ENCODE peak calls at places on chromosomes 4 and X, in four cellular contexts. One of them, this sample, is unnamed.
A peak's percentile ranks its signal among the peaks of the same experiment; 100 is the strongest.

GRCh38 chrX:40099046-40099968 is 1.5 kb upstream of the BCOR start:
- DNase-seq in EL: peak; percentile 49
- DNase-seq in stimulated activated CD8-positive, alpha-beta memory T cell treated with anti-CD3 and anti-CD28 coated beads, Interleukin-2, amount 100 ng/mL, for 48 hours: no peak
- DNase-seq in bronchial epithelial cell: no peak
- DNase-seq in this sample: no peak

GRCh38 chrX:132676561-132677186 is 187.8 kb upstream of the MBNL3 start:
- DNase-seq in EL: no peak
- DNase-seq in stimulated activated CD8-positive, alpha-beta memory T cell treated with anti-CD3 and anti-CD28 coated beads, Interleukin-2, amount 100 ng/mL, for 48 hours: no peak
- DNase-seq in bronchial epithelial cell: peak; percentile 7
- DNase-seq in this sample: no peak

GRCh38 chrX:129706395-129707072 is 32.2 kb upstream of the XPNPEP2 start:
- DNase-seq in EL: peak; percentile 21
- DNase-seq in stimulated activated CD8-positive, alpha-beta memory T cell treated with anti-CD3 and anti-CD28 coated beads, Interleukin-2, amount 100 ng/mL, for 48 hours: no peak
- DNase-seq in bronchial epithelial cell: no peak
- DNase-seq in this sample: no peak

GRCh38 chrX:39755152-39756032 is 342.4 kb downstream of the BCOR start:
- DNase-seq in EL: peak; percentile 94
- DNase-seq in stimulated activated CD8-positive, alpha-beta memory T cell treated with anti-CD3 and anti-CD28 coated beads, Interleukin-2, amount 100 ng/mL, for 48 hours: no peak
- DNase-seq in bronchial epithelial cell: peak; percentile 84
- DNase-seq in this sample: peak; percentile 78

GRCh38 chrX:20884565-20884964 is 489.7 kb upstream of the CNKSR2 start:
- DNase-seq in EL: no peak
- DNase-seq in stimulated activated CD8-positive, alpha-beta memory T cell treated with anti-CD3 and anti-CD28 coated beads, Interleukin-2, amount 100 ng/mL, for 48 hours: no peak
- DNase-seq in bronchial epithelial cell: no peak
- DNase-seq in this sample: no peak

GRCh38 chr4:180240670-180241069 is 2002.5 kb upstream of the TENM3 start:
- DNase-seq in EL: no peak
- DNase-seq in stimulated activated CD8-positive, alpha-beta memory T cell treated with anti-CD3 and anti-CD28 coated beads, Interleukin-2, amount 100 ng/mL, for 48 hours: no peak
- DNase-seq in bronchial epithelial cell: no peak
- DNase-seq in this sample: no peak

GRCh38 chr4:117481742-117482141 is 396.4 kb upstream of the TRAM1L1 start:
- DNase-seq in EL: no peak
- DNase-seq in stimulated activated CD8-positive, alpha-beta memory T cell treated with anti-CD3 and anti-CD28 coated beads, Interleukin-2, amount 100 ng/mL, for 48 hours: no peak
- DNase-seq in bronchial epithelial cell: peak; percentile 55
- DNase-seq in this sample: no peak

GRCh38 chr4:38785901-38786402 is 3.2 kb upstream of the TLR10 start:
- DNase-seq in EL: no peak
- DNase-seq in stimulated activated CD8-positive, alpha-beta memory T cell treated with anti-CD3 and anti-CD28 coated beads, Interleukin-2, amount 100 ng/mL, for 48 hours: no peak
- DNase-seq in bronchial epithelial cell: no peak
- DNase-seq in this sample: no peak

GRCh38 chr4:156377036-156377700 is 423.5 kb upstream of the CTSO start:
- DNase-seq in EL: peak; percentile 71
- DNase-seq in stimulated activated CD8-positive, alpha-beta memory T cell treated with anti-CD3 and anti-CD28 coated beads, Interleukin-2, amount 100 ng/mL, for 48 hours: no peak
- DNase-seq in bronchial epithelial cell: no peak
- DNase-seq in this sample: no peak

GRCh38 chr4:13484749-13485345 is 707 bp upstream of the RAB28 start:
- DNase-seq in EL: no peak
- DNase-seq in stimulated activated CD8-positive, alpha-beta memory T cell treated with anti-CD3 and anti-CD28 coated beads, Interleukin-2, amount 100 ng/mL, for 48 hours: no peak
- DNase-seq in bronchial epithelial cell: peak; percentile 36
- DNase-seq in this sample: peak; percentile 5

GRCh38 chr4:41504167-41504566 is 33.8 kb upstream of the LIMCH1 start:
- DNase-seq in EL: no peak
- DNase-seq in stimulated activated CD8-positive, alpha-beta memory T cell treated with anti-CD3 and anti-CD28 coated beads, Interleukin-2, amount 100 ng/mL, for 48 hours: no peak
- DNase-seq in bronchial epithelial cell: no peak
- DNase-seq in this sample: no peak

GRCh38 chrX:41085105-41085882 is at the start of gene USP9X:
- DNase-seq in EL: peak; percentile 82
- DNase-seq in stimulated activated CD8-positive, alpha-beta memory T cell treated with anti-CD3 and anti-CD28 coated beads, Interleukin-2, amount 100 ng/mL, for 48 hours: peak; percentile 72
- DNase-seq in bronchial epithelial cell: peak; percentile 50
- DNase-seq in this sample: peak; percentile 73

GRCh38 chrX:48715876-48716502 is 19.5 kb downstream of the SUV39H1 start:
- DNase-seq in EL: peak; percentile 6
- DNase-seq in stimulated activated CD8-positive, alpha-beta memory T cell treated with anti-CD3 and anti-CD28 coated beads, Interleukin-2, amount 100 ng/mL, for 48 hours: no peak
- DNase-seq in bronchial epithelial cell: no peak
- DNase-seq in this sample: no peak

GRCh38 chrX:1481636-1482529 is 29.2 kb upstream of the ASMTL start:
- DNase-seq in EL: peak; percentile 85
- DNase-seq in stimulated activated CD8-positive, alpha-beta memory T cell treated with anti-CD3 and anti-CD28 coated beads, Interleukin-2, amount 100 ng/mL, for 48 hours: peak; percentile 64
- DNase-seq in bronchial epithelial cell: peak; percentile 34
- DNase-seq in this sample: no peak

GRCh38 chr4:5128569-5128968 is 77.3 kb downstream of the STK32B start:
- DNase-seq in EL: no peak
- DNase-seq in stimulated activated CD8-positive, alpha-beta memory T cell treated with anti-CD3 and anti-CD28 coated beads, Interleukin-2, amount 100 ng/mL, for 48 hours: no peak
- DNase-seq in bronchial epithelial cell: no peak
- DNase-seq in this sample: no peak

GRCh38 chr4:8438743-8439142 is 1.8 kb downstream of the ACOX3 start:
- DNase-seq in EL: no peak
- DNase-seq in stimulated activated CD8-positive, alpha-beta memory T cell treated with anti-CD3 and anti-CD28 coated beads, Interleukin-2, amount 100 ng/mL, for 48 hours: no peak
- DNase-seq in bronchial epithelial cell: no peak
- DNase-seq in this sample: no peak

GRCh38 chr4:139279723-139280620 is at the start of gene MGARP:
- DNase-seq in EL: peak; percentile 48
- DNase-seq in stimulated activated CD8-positive, alpha-beta memory T cell treated with anti-CD3 and anti-CD28 coated beads, Interleukin-2, amount 100 ng/mL, for 48 hours: peak; percentile 21
- DNase-seq in bronchial epithelial cell: no peak
- DNase-seq in this sample: no peak

GRCh38 chr4:110310795-110311194 is 112.4 kb upstream of the ELOVL6 start:
- DNase-seq in EL: no peak
- DNase-seq in stimulated activated CD8-positive, alpha-beta memory T cell treated with anti-CD3 and anti-CD28 coated beads, Interleukin-2, amount 100 ng/mL, for 48 hours: no peak
- DNase-seq in bronchial epithelial cell: no peak
- DNase-seq in this sample: no peak

GRCh38 chr4:165874072-165874798 is 1.2 kb downstream of the TLL1 start:
- DNase-seq in EL: peak; percentile 8
- DNase-seq in stimulated activated CD8-positive, alpha-beta memory T cell treated with anti-CD3 and anti-CD28 coated beads, Interleukin-2, amount 100 ng/mL, for 48 hours: no peak
- DNase-seq in bronchial epithelial cell: peak; percentile 13
- DNase-seq in this sample: no peak

GRCh38 chr4:11847161-11847560 is 418.5 kb upstream of the HS3ST1 start:
- DNase-seq in EL: no peak
- DNase-seq in stimulated activated CD8-positive, alpha-beta memory T cell treated with anti-CD3 and anti-CD28 coated beads, Interleukin-2, amount 100 ng/mL, for 48 hours: no peak
- DNase-seq in bronchial epithelial cell: no peak
- DNase-seq in this sample: no peak

GRCh38 chr4:155758500-155759371 is at the start of gene GUCY1B1:
- DNase-seq in EL: peak; percentile 77
- DNase-seq in stimulated activated CD8-positive, alpha-beta memory T cell treated with anti-CD3 and anti-CD28 coated beads, Interleukin-2, amount 100 ng/mL, for 48 hours: peak; percentile 52
- DNase-seq in bronchial epithelial cell: peak; percentile 84
- DNase-seq in this sample: peak; percentile 82

GRCh38 chr4:16021804-16022560 is 59.0 kb upstream of the FGFBP2 start:
- DNase-seq in EL: no peak
- DNase-seq in stimulated activated CD8-positive, alpha-beta memory T cell treated with anti-CD3 and anti-CD28 coated beads, Interleukin-2, amount 100 ng/mL, for 48 hours: no peak
- DNase-seq in bronchial epithelial cell: no peak
- DNase-seq in this sample: no peak

GRCh38 chr4:145097821-145098674 is at the start of the genes ABCE1 and ANAPC10:
- DNase-seq in EL: peak; percentile 98
- DNase-seq in stimulated activated CD8-positive, alpha-beta memory T cell treated with anti-CD3 and anti-CD28 coated beads, Interleukin-2, amount 100 ng/mL, for 48 hours: peak; percentile 93
- DNase-seq in bronchial epithelial cell: peak; percentile 93
- DNase-seq in this sample: peak; percentile 99

GRCh38 chr4:99886146-99886545 is 8.1 kb downstream of the LAMTOR3 start:
- DNase-seq in EL: peak; percentile 21
- DNase-seq in stimulated activated CD8-positive, alpha-beta memory T cell treated with anti-CD3 and anti-CD28 coated beads, Interleukin-2, amount 100 ng/mL, for 48 hours: no peak
- DNase-seq in bronchial epithelial cell: no peak
- DNase-seq in this sample: no peak

GRCh38 chrX:79181401-79181800 is 36.9 kb downstream of the GPR174 start:
- DNase-seq in EL: no peak
- DNase-seq in stimulated activated CD8-positive, alpha-beta memory T cell treated with anti-CD3 and anti-CD28 coated beads, Interleukin-2, amount 100 ng/mL, for 48 hours: no peak
- DNase-seq in bronchial epithelial cell: no peak
- DNase-seq in this sample: no peak

GRCh38 chr4:80526697-80527096 is 191.2 kb downstream of the CFAP299 start:
- DNase-seq in EL: no peak
- DNase-seq in stimulated activated CD8-positive, alpha-beta memory T cell treated with anti-CD3 and anti-CD28 coated beads, Interleukin-2, amount 100 ng/mL, for 48 hours: no peak
- DNase-seq in bronchial epithelial cell: no peak
- DNase-seq in this sample: no peak

GRCh38 chr4:145203400-145203799 is 23.0 kb upstream of the OTUD4 start:
- DNase-seq in EL: no peak
- DNase-seq in stimulated activated CD8-positive, alpha-beta memory T cell treated with anti-CD3 and anti-CD28 coated beads, Interleukin-2, amount 100 ng/mL, for 48 hours: no peak
- DNase-seq in bronchial epithelial cell: no peak
- DNase-seq in this sample: no peak

GRCh38 chrX:3712870-3713224 is 602 bp downstream of the PRKX start:
- DNase-seq in EL: no peak
- DNase-seq in stimulated activated CD8-positive, alpha-beta memory T cell treated with anti-CD3 and anti-CD28 coated beads, Interleukin-2, amount 100 ng/mL, for 48 hours: no peak
- DNase-seq in bronchial epithelial cell: no peak
- DNase-seq in this sample: no peak

GRCh38 chrX:41677661-41678060 is 11.1 kb upstream of the GPR34 start:
- DNase-seq in EL: no peak
- DNase-seq in stimulated activated CD8-positive, alpha-beta memory T cell treated with anti-CD3 and anti-CD28 coated beads, Interleukin-2, amount 100 ng/mL, for 48 hours: no peak
- DNase-seq in bronchial epithelial cell: no peak
- DNase-seq in this sample: no peak

GRCh38 chr4:23337292-23337691 is 552.6 kb downstream of the PPARGC1A start:
- DNase-seq in EL: no peak
- DNase-seq in stimulated activated CD8-positive, alpha-beta memory T cell treated with anti-CD3 and anti-CD28 coated beads, Interleukin-2, amount 100 ng/mL, for 48 hours: no peak
- DNase-seq in bronchial epithelial cell: peak; percentile 20
- DNase-seq in this sample: no peak

GRCh38 chr4:45662996-45663395 is 460.9 kb downstream of the GABRG1 start:
- DNase-seq in EL: no peak
- DNase-seq in stimulated activated CD8-positive, alpha-beta memory T cell treated with anti-CD3 and anti-CD28 coated beads, Interleukin-2, amount 100 ng/mL, for 48 hours: no peak
- DNase-seq in bronchial epithelial cell: peak; percentile 48
- DNase-seq in this sample: no peak

GRCh38 chr4:184803884-184804283 is 21.9 kb downstream of the ACSL1 start:
- DNase-seq in EL: no peak
- DNase-seq in stimulated activated CD8-positive, alpha-beta memory T cell treated with anti-CD3 and anti-CD28 coated beads, Interleukin-2, amount 100 ng/mL, for 48 hours: no peak
- DNase-seq in bronchial epithelial cell: no peak
- DNase-seq in this sample: no peak

GRCh38 chr4:13968723-13969122 is 341.2 kb upstream of the BOD1L1 start:
- DNase-seq in EL: peak; percentile 41
- DNase-seq in stimulated activated CD8-positive, alpha-beta memory T cell treated with anti-CD3 and anti-CD28 coated beads, Interleukin-2, amount 100 ng/mL, for 48 hours: no peak
- DNase-seq in bronchial epithelial cell: no peak
- DNase-seq in this sample: no peak

GRCh38 chr4:77599378-77599777 is 6.2 kb upstream of the CXCL13 start:
- DNase-seq in EL: peak; percentile 42
- DNase-seq in stimulated activated CD8-positive, alpha-beta memory T cell treated with anti-CD3 and anti-CD28 coated beads, Interleukin-2, amount 100 ng/mL, for 48 hours: no peak
- DNase-seq in bronchial epithelial cell: peak; percentile 64
- DNase-seq in this sample: peak; percentile 21

GRCh38 chr4:38539501-38539900 is 124.5 kb upstream of the KLF3 start:
- DNase-seq in EL: no peak
- DNase-seq in stimulated activated CD8-positive, alpha-beta memory T cell treated with anti-CD3 and anti-CD28 coated beads, Interleukin-2, amount 100 ng/mL, for 48 hours: no peak
- DNase-seq in bronchial epithelial cell: no peak
- DNase-seq in this sample: no peak